ENCODE peak calls at places on chromosomes 11 and 22, in five cellular contexts. B, Z, I, T and P are unnamed samples.

GRCh38 chr22:23179381-23180294 is 671 bp upstream of the BCR start:
- DNase-seq in B (peak; percentile 61), Z (no peak), I (no peak), T (no peak), P (no peak)

GRCh38 chr11:66554602-66555001 is 7.9 kb downstream of the ACTN3 start:
- DNase-seq in B (no peak), Z (no peak), I (no peak), T (no peak), P (no peak)

GRCh38 chr11:14380947-14381555 is 22.1 kb upstream of the RRAS2 start:
- DNase-seq in B (peak; percentile 76), Z (peak; percentile 72), I (peak; percentile 24), T (peak; percentile 54), P (peak; percentile 53)

GRCh38 chr11:28674432-28675076 is 566.4 kb downstream of the METTL15 start:
- DNase-seq in B (no peak), Z (no peak), I (no peak), T (no peak), P (no peak)

GRCh38 chr11:119634301-119634700 is 94.7 kb downstream of the NECTIN1 start:
- DNase-seq in B (no peak), Z (no peak), I (no peak), T (no peak), P (no peak)

GRCh38 chr11:128179049-128179448 is 408.3 kb downstream of the ETS1 start:
- DNase-seq in B (no peak), Z (no peak), I (no peak), T (no peak), P (no peak)

GRCh38 chr11:1628506-1629325 is 859 bp upstream of the KRTAP5-5 start:
- DNase-seq in B (no peak), Z (peak; percentile 83), I (peak; percentile 27), T (no peak), P (no peak)

GRCh38 chr11:41921991-41922390 is 462.5 kb upstream of the LRRC4C start:
- DNase-seq in B (no peak), Z (no peak), I (no peak), T (no peak), P (no peak)

GRCh38 chr11:57871231-57871630 is 109.6 kb downstream of the CTNND1 start:
- DNase-seq in B (no peak), Z (no peak), I (no peak), T (no peak), P (no peak)

GRCh38 chr22:40368016-40368415 is 2.4 kb upstream of the SGSM3 start:
- DNase-seq in B (no peak), Z (no peak), I (no peak), T (no peak), P (no peak)

GRCh38 chr11:23903044-23903704 is 593.7 kb upstream of the LUZP2 start:
- DNase-seq in B (no peak), Z (no peak), I (no peak), T (peak; percentile 93), P (peak; percentile 90)

GRCh38 chr22:45962756-45963155 is 14.2 kb downstream of the WNT7B start:
- DNase-seq in B (no peak), Z (no peak), I (no peak), T (no peak), P (no peak)

GRCh38 chr11:84673753-84674152 is 953.4 kb downstream of the DLG2 start:
- DNase-seq in B (no peak), Z (no peak), I (no peak), T (peak; percentile 15), P (peak; percentile 56)

GRCh38 chr11:869399-870126 is 26.9 kb downstream of the TSPAN4 start:
- DNase-seq in B (no peak), Z (no peak), I (no peak), T (no peak), P (no peak)

GRCh38 chr22:50703726-50704509 is 31.3 kb downstream of the SHANK3 start:
- DNase-seq in B (no peak), Z (no peak), I (no peak), T (no peak), P (no peak)

GRCh38 chr11:113730887-113731726 is 25.0 kb upstream of the TMPRSS5 start:
- DNase-seq in B (no peak), Z (peak; percentile 5), I (no peak), T (peak; percentile 44), P (peak; percentile 67)

GRCh38 chr11:61417670-61418069 is 12.1 kb downstream of the CPSF7 start:
- DNase-seq in B (no peak), Z (no peak), I (no peak), T (no peak), P (no peak)

GRCh38 chr11:93904711-93905110 is 54.3 kb upstream of the VSTM5 start:
- DNase-seq in B (no peak), Z (no peak), I (no peak), T (no peak), P (no peak)

GRCh38 chr11:36373040-36374010 is 77.2 kb downstream of the PRR5L start:
- DNase-seq in B (peak; percentile 37), Z (no peak), I (no peak), T (no peak), P (no peak)

GRCh38 chr11:36374726-36375125 is 78.6 kb downstream of the PRR5L start:
- DNase-seq in B (no peak), Z (no peak), I (no peak), T (no peak), P (no peak)

GRCh38 chr11:36372101-36372767 is 76.1 kb downstream of the PRR5L start:
- DNase-seq in B (no peak), Z (no peak), I (no peak), T (no peak), P (peak; percentile 82)

GRCh38 chr11:36371161-36371560 is 75.1 kb downstream of the PRR5L start:
- DNase-seq in B (no peak), Z (no peak), I (no peak), T (no peak), P (no peak)

GRCh38 chr11:36371590-36371989 is 75.5 kb downstream of the PRR5L start:
- DNase-seq in B (no peak), Z (no peak), I (no peak), T (no peak), P (no peak)
- TF ChIP-seq CTCF in B (no peak), Z (no peak), I (no peak), T (no peak), P (no peak)

GRCh38 chr11:26227311-26227710 is 104.6 kb upstream of the ANO3 start:
- DNase-seq in B (no peak), Z (peak; percentile 2), I (no peak), T (peak; percentile 95), P (peak; percentile 99)
- TF ChIP-seq CTCF in B (peak; percentile 52), Z (peak; percentile 61), I (no peak), T (peak; percentile 98), P (peak; percentile 24)

GRCh38 chr11:79615425-79615824 is 174.6 kb upstream of the TENM4 start:
- DNase-seq in B (no peak), Z (no peak), I (no peak), T (no peak), P (no peak)

GRCh38 chr11:79610139-79610538 is 169.3 kb upstream of the TENM4 start:
- DNase-seq in B (no peak), Z (no peak), I (no peak), T (peak; percentile 22), P (peak; percentile 61)

GRCh38 chr11:79609511-79609910 is 168.7 kb upstream of the TENM4 start:
- DNase-seq in B (no peak), Z (no peak), I (no peak), T (no peak), P (no peak)

GRCh38 chr11:79616392-79616831 is 175.6 kb upstream of the TENM4 start:
- DNase-seq in B (no peak), Z (no peak), I (no peak), T (peak; percentile 86), P (peak; percentile 88)

GRCh38 chr11:79610678-79611077 is 169.8 kb upstream of the TENM4 start:
- DNase-seq in B (no peak), Z (no peak), I (no peak), T (peak; percentile 30), P (peak; percentile 47)
- TF ChIP-seq CTCF in B (no peak), Z (no peak), I (no peak), T (peak; percentile 54), P (peak; percentile 38)

DNA sequence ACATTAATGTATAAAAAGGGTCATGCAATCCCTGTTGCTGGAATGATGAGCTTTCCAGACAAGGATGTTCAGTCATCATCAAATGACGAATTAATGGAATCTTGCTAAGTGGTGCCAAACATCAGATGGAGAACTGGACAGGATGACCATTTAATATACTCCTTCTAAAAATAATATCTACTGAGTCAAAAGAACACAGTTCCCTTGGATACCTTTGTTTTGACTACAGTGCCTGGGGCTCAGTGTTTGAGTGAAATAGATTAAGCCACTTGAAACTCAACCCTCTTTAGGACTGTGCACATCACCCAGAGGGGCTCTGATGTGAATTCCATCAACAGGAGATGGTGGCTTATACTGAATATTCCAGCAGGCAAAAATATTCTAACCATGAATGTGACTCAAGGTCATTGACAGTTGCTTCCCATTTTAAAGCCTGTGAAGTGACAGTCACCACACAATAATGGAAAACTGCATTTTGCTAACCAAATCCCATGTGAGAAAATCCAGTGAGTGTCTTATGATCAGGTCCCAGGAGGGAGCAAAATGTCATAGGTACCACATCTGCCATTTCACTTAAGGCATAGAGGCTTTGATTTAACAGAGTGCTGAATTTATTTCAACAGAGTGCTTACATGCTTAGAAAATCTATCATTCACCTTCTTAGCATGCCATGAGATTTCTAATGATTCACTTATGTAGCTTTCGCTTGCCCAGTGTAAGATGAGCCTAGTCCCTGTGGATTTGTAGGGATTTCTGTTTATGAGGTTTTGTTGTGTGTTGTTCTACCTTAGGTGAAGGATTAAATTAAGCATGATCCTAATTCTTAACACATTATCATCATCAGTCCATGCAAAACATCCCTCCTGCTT is 41.3 kb upstream of the SLN start:
- DNase-seq in B (no peak), Z (no peak), I (no peak), T (no peak), P (peak; percentile 4)
- TF ChIP-seq CTCF in B (no peak), Z (no peak), I (no peak), T (no peak), P (no peak)

DNA sequence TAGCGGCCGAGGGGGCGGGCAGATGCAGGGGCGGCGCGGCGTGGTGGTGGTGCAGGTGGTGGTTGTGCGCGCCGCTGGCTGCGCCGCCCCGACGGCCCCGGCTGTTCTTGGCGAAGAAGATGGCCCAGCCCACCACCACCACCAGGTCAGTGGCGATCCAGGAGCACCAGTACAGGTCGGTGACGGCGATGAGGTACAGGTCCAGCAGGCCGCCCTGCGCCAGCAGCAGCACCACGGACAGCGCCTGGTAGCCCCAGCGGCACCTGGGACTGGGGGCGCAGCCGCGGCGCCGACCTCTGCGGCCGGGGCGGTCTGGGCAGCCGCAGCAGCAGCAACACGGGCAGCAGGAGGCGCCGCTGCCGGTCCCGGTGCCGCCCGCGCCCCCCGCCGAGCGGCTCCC is 879 bp downstream of the TMEM121B start:
- DNase-seq in B (no peak), Z (no peak), I (peak; percentile 30), T (no peak), P (no peak)
- TF ChIP-seq CTCF in B (no peak), Z (no peak), I (no peak), T (no peak), P (no peak)